ENCODE peak calls at places on chromosomes 4 and X, in eight cellular contexts. N is NCI-H1694 treated with DMSO at 0.1 percent for 48 hours; Z is stimulated activated CD4-positive, alpha-beta T cell treated with anti-CD3 and anti-CD28 coated beads, Interleukin-1b, Interleukin-23, amount 100 ng/mL, for 4 hours; D is dorsolateral prefrontal cortex; S is thoracic aorta; H is right lobe of liver; G is T-helper 1 cell; V is GM13977. A is an unnamed sample.

GRCh38 chr4:70936200-70936787 is 34.1 kb downstream of the MOB1B start:
- DNase-seq in S (no peak), H (no peak), V (no peak), Z (no peak), G (no peak), N (no peak), D (no peak), A (peak)

GRCh38 chr4:81389720-81390119 is 82.0 kb downstream of the RASGEF1B start:
- DNase-seq in G (no peak), V (no peak), Z (no peak), S (no peak), H (no peak), D (no peak), N (no peak), A (no peak)

GRCh38 chr4:37822220-37822619 is 4.3 kb upstream of the PGM2 start:
- DNase-seq in G (no peak), S (no peak), H (no peak), Z (no peak), V (no peak), D (no peak), N (no peak), A (no peak)

GRCh38 chr4:101018836-101019235 is 328.5 kb downstream of the PPP3CA start:
- DNase-seq in H (no peak), S (no peak), Z (no peak), V (peak), D (no peak), G (no peak), N (no peak), A (no peak)

GRCh38 chr4:42709392-42710065 is 52.6 kb upstream of the ATP8A1 start:
- DNase-seq in V (no peak), S (no peak), D (no peak), N (no peak), H (no peak), G (no peak), Z (no peak), A (no peak)

GRCh38 chr4:123832173-123833026 is 435.8 kb downstream of the SPRY1 start:
- DNase-seq in S (peak), V (no peak), D (no peak), N (no peak), G (no peak), H (no peak), Z (no peak), A (no peak)

GRCh38 chrX:57918750-57919436 is 8.6 kb upstream of the ZXDA start:
- DNase-seq in S (no peak), H (no peak), G (no peak), D (no peak), N (no peak), Z (peak), V (no peak), A (peak)

GRCh38 chr4:77044458-77045124 is 31.2 kb downstream of the CCNI start:
- DNase-seq in V (peak), N (peak), S (no peak), D (no peak), G (no peak), Z (no peak), H (no peak), A (no peak)

GRCh38 chr4:182770259-182770968 is 146.8 kb downstream of the DCTD start:
- DNase-seq in V (no peak), D (no peak), S (no peak), H (no peak), Z (no peak), G (no peak), N (no peak), A (no peak)

GRCh38 chr4:151015458-151016344 is 617 bp upstream of the LRBA start:
- DNase-seq in S (no peak), Z (peak), V (peak), N (peak), G (peak), D (peak), H (peak), A (peak)

GRCh38 chr4:186351672-186352194 is 85.7 kb downstream of the F11 start:
- DNase-seq in G (no peak), S (no peak), H (no peak), Z (no peak), N (no peak), V (no peak), D (no peak), A (no peak)

GRCh38 chr4:48778431-48779094 is 1.5 kb downstream of the FRYL start:
- DNase-seq in Z (peak), D (no peak), G (no peak), N (no peak), V (peak), H (no peak), S (no peak), A (no peak)

GRCh38 chr4:86977621-86978184 is 42.9 kb downstream of the AFF1 start:
- DNase-seq in D (no peak), N (no peak), G (no peak), S (no peak), Z (no peak), V (peak), H (no peak), A (no peak)

GRCh38 chr4:8657381-8657776 is 64.8 kb downstream of the CPZ start:
- DNase-seq in S (no peak), G (no peak), D (no peak), H (peak), N (no peak), Z (no peak), V (no peak), A (no peak)

GRCh38 chrX:120120223-120120622 is 4.5 kb upstream of the RHOXF1 start:
- DNase-seq in H (no peak), Z (no peak), D (no peak), G (no peak), S (no peak), V (no peak), N (no peak), A (no peak)

GRCh38 chr4:1207603-1208265 is 35.4 kb upstream of the SPON2 start:
- DNase-seq in D (peak), G (no peak), H (peak), N (peak), Z (no peak), S (no peak), V (no peak), A (no peak)

GRCh38 chr4:157005831-157006230 is 34.2 kb upstream of the PDGFC start:
- DNase-seq in N (no peak), Z (no peak), S (no peak), G (no peak), D (no peak), H (no peak), V (no peak), A (no peak)

GRCh38 chrX:129984196-129984962 is 1.9 kb downstream of the BCORL1 start:
- DNase-seq in Z (no peak), H (peak), N (peak), D (no peak), S (no peak), G (peak), V (peak), A (peak)

GRCh38 chr4:53622739-53623151 is 31.5 kb upstream of the LNX1 start:
- DNase-seq in D (no peak), S (no peak), Z (no peak), G (no peak), N (no peak), H (no peak), V (no peak), A (no peak)

GRCh38 chr4:40890764-40891163 is 141.0 kb downstream of the NSUN7 start:
- DNase-seq in Z (no peak), G (no peak), H (no peak), D (no peak), V (no peak), S (no peak), N (no peak), A (no peak)

GRCh38 chr4:117987464-117987863 is 46.8 kb upstream of the NDST3 start:
- DNase-seq in V (no peak), S (no peak), D (no peak), N (no peak), G (no peak), Z (no peak), H (no peak), A (no peak)

GRCh38 chr4:169249214-169249973 is 21.4 kb downstream of the SH3RF1 start:
- DNase-seq in H (no peak), S (no peak), Z (no peak), V (no peak), G (no peak), D (no peak), N (no peak), A (no peak)

GRCh38 chrX:11531226-11531625 is 134.5 kb downstream of the ARHGAP6 start:
- DNase-seq in D (no peak), G (no peak), H (no peak), Z (no peak), N (no peak), V (no peak), S (no peak), A (no peak)

GRCh38 chr4:7434766-7435150 is at the start of gene PSAPL1:
- DNase-seq in S (no peak), H (peak), N (no peak), D (no peak), V (no peak), Z (no peak), G (no peak), A (no peak)

GRCh38 chrX:119465555-119465954 is 2.7 kb upstream of the SLC25A5 start:
- DNase-seq in H (no peak), D (no peak), V (no peak), S (no peak), Z (no peak), N (no peak), G (no peak), A (no peak)

GRCh38 chr4:169268951-169269781 is 1.6 kb downstream of the SH3RF1 start:
- DNase-seq in S (no peak), V (no peak), D (no peak), Z (no peak), G (no peak), N (no peak), H (no peak), A (no peak)

GRCh38 chrX:42732506-42732905 is 45.5 kb downstream of the PPP1R2C start:
- DNase-seq in V (no peak), G (no peak), H (no peak), N (no peak), S (no peak), Z (no peak), D (no peak), A (peak)

GRCh38 chr4:25813705-25814104 is 49.1 kb downstream of the SEL1L3 start:
- DNase-seq in V (no peak), G (no peak), Z (no peak), N (no peak), H (no peak), D (no peak), S (no peak), A (no peak)